ENCODE peak calls at places on chromosomes 12 and 14, in six cellular contexts. N is colonic mucosa; W is lung; R is tibial artery; V is CD4-positive, alpha-beta memory T cell; O is adipocyte. B is an unnamed sample. For H3K4me1, the result is how much of the 10 kb centered on the place peaks cover.

GRCh38 chr14:60183724-60184596 is 18.8 kb upstream of the DHRS7 start:
- DNase-seq in R (no peak), N (no peak), O (peak), V (peak), W (no peak), B (peak)

GRCh38 chr14:59622641-59623040 is 46.0 kb upstream of the CCDC175 start:
- DNase-seq in O (no peak), V (no peak), N (no peak), R (no peak), W (no peak), B (no peak)

GRCh38 chr12:19757317-19757877 is 318.1 kb downstream of the AEBP2 start:
- DNase-seq in R (no peak), V (no peak), O (peak), W (no peak), N (no peak), B (peak)

GRCh38 chr14:51053157-51053556 is 41.7 kb downstream of the TRIM9 start:
- DNase-seq in O (no peak), V (no peak), N (no peak), R (no peak), W (no peak), B (no peak)

GRCh38 chr14:24384169-24384568 is 14.6 kb upstream of the NYNRIN start:
- DNase-seq in O (no peak), N (no peak), W (no peak), R (no peak), V (no peak), B (no peak)

GRCh38 chr12:3137268-3137761 is 60.1 kb downstream of the TSPAN9 start:
- DNase-seq in O (no peak), W (no peak), V (no peak), R (peak), N (no peak), B (peak)

GRCh38 chr14:71725802-71726638 is 206.2 kb upstream of the RGS6 start:
- DNase-seq in O (peak), V (no peak), N (no peak), R (no peak), W (no peak), B (no peak)

GRCh38 chr14:54322668-54323380 is 74.0 kb upstream of the CDKN3 start:
- DNase-seq in O (no peak), N (no peak), W (no peak), R (no peak), V (no peak), B (no peak)

GRCh38 chr12:997505-997904 is 6.5 kb downstream of the ERC1 start:
- DNase-seq in R (no peak), N (no peak), V (no peak), W (no peak), O (no peak), B (no peak)

GRCh38 chr14:104432611-104433231 is 146.8 kb upstream of the C14orf180 start:
- DNase-seq in N (no peak), W (no peak), V (no peak), R (peak), O (no peak), B (no peak)

GRCh38 chr14:60637490-60638452 is 11.5 kb downstream of the SIX1 start:
- DNase-seq in O (no peak), N (no peak), R (no peak), V (no peak), W (no peak), B (no peak)

GRCh38 chr12:14961466-14962155 is at the start of gene ARHGDIB:
- DNase-seq in W (peak), N (peak), O (no peak), V (peak), R (no peak), B (peak)

GRCh38 chr12:99261256-99261655 is 386.3 kb upstream of the GARIN6 start:
- DNase-seq in O (no peak), R (no peak), W (no peak), N (no peak), V (no peak), B (no peak)
- H3K4me1 ChIP-seq in O (under half), R (under half), W (under half), N (under half), V (under half), B (under half)

DNA sequence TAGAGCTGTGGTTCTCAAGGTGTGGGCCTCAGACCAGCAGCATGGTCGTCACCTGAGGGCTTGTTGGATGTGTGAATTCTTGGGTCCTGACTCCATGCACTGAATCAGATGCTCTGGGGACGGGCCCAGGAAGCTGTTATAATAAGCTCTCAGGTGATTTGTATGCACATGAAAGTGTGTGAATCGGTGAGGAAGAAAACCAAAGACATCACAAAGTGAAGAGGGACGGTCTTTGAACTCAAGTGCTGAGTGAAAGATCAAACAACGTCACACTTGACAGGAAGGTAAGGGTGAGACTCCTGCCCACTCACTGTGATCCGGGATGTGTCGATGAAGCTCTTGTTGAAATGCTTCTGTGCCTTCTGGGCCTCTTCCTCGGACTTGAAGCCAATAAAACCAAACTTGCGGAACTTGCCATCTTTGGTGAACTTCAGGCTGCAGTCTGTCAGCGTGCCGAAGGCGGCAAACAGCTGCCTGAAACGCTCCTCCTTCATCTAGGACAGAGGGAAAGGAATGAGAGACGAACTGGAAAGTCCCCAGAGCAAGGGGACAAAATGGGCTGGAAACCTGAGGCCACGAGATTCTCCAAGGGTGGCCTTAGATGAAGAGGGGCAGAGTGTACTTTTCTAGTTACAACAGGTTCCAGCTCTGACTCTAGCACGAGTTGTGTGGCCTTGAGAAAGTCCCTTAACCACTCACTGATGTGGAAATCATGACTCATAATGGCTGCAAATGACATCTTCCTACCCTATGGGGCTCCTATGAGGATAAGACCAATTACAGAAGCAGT is 4.0 kb downstream of the RBM19 start:
- DNase-seq in V (no peak), R (no peak), N (no peak), W (no peak), O (peak), B (no peak)
- H3K4me3 ChIP-seq in V (no peak), R (no peak), N (no peak), W (no peak), O (no peak), B (no peak)

GRCh38 chr12:106248849-106249371 is 1.1 kb upstream of the CKAP4 start:
- DNase-seq in N (peak), V (peak), O (peak), W (no peak), R (no peak), B (peak)

GRCh38 chr12:106247731-106248176 is at the start of gene CKAP4:
- DNase-seq in W (peak), N (peak), R (peak), O (peak), V (peak), B (peak)

GRCh38 chr12:106248177-106248848 is 493 bp upstream of the CKAP4 start:
- DNase-seq in R (peak), O (peak), V (no peak), W (peak), N (peak), B (peak)

GRCh38 chr12:106251636-106252035 is 3.8 kb upstream of the CKAP4 start:
- DNase-seq in N (peak), R (no peak), O (peak), W (no peak), V (no peak), B (no peak)

GRCh38 chr12:106249411-106250135 is 1.8 kb upstream of the CKAP4 start:
- DNase-seq in V (no peak), N (peak), W (no peak), R (no peak), O (no peak), B (peak)
- H3K4me1 ChIP-seq in V (under half), N (under half), W (under half), R (under half), O (under half), B (under half)

GRCh38 chr14:67586302-67586701 is 13.8 kb downstream of the PIGH start:
- DNase-seq in O (no peak), R (no peak), N (no peak), W (no peak), V (no peak), B (no peak)
- H3K4me3 ChIP-seq in O (no peak), R (no peak), N (no peak), W (no peak), V (no peak), B (no peak)